ENCODE peak calls at places on chromosomes 7 and 10, in ten cellular contexts. One of them, this sample, is unnamed.

GRCh38 chr10:92880233-92880861 is 32.0 kb downstream of the EXOC6 start:
- DNase-seq in RWPE2: no peak
- DNase-seq in breast epithelium: no peak
- DNase-seq in HCT116: peak; percentile 37
- DNase-seq in heart right ventricle: no peak
- DNase-seq in thyroid gland: no peak
- DNase-seq in A549: peak; percentile 66
- DNase-seq in transverse colon: no peak
- DNase-seq in mammary epithelial cell: peak; percentile 17
- DNase-seq in stomach: no peak
- DNase-seq in this sample: no peak

GRCh38 chr10:124225468-124226270 is 132.3 kb upstream of the CHST15 start:
- DNase-seq in RWPE2: no peak
- DNase-seq in breast epithelium: no peak
- DNase-seq in HCT116: no peak
- DNase-seq in heart right ventricle: no peak
- DNase-seq in thyroid gland: no peak
- DNase-seq in A549: no peak
- DNase-seq in transverse colon: no peak
- DNase-seq in mammary epithelial cell: no peak
- DNase-seq in stomach: peak; percentile 24
- DNase-seq in this sample: no peak

GRCh38 chr10:113859261-113859660 is 4.8 kb downstream of the NHLRC2 start:
- DNase-seq in RWPE2: no peak
- DNase-seq in breast epithelium: no peak
- DNase-seq in HCT116: no peak
- DNase-seq in heart right ventricle: no peak
- DNase-seq in thyroid gland: no peak
- DNase-seq in A549: no peak
- DNase-seq in transverse colon: no peak
- DNase-seq in mammary epithelial cell: no peak
- DNase-seq in stomach: no peak
- DNase-seq in this sample: no peak

GRCh38 chr7:5421626-5422323 is 1.9 kb downstream of the TNRC18 start:
- DNase-seq in RWPE2: no peak
- DNase-seq in breast epithelium: no peak
- DNase-seq in HCT116: no peak
- DNase-seq in heart right ventricle: peak; percentile 45
- DNase-seq in thyroid gland: peak; percentile 84
- DNase-seq in A549: peak; percentile 72
- DNase-seq in transverse colon: peak; percentile 64
- DNase-seq in mammary epithelial cell: peak; percentile 49
- DNase-seq in stomach: peak; percentile 69
- DNase-seq in this sample: peak; percentile 65

GRCh38 chr7:92177362-92177761 is 1.6 kb downstream of the LRRD1 start:
- DNase-seq in RWPE2: no peak
- DNase-seq in breast epithelium: no peak
- DNase-seq in HCT116: no peak
- DNase-seq in heart right ventricle: no peak
- DNase-seq in thyroid gland: no peak
- DNase-seq in A549: peak; percentile 8
- DNase-seq in transverse colon: no peak
- DNase-seq in mammary epithelial cell: peak; percentile 9
- DNase-seq in stomach: no peak
- DNase-seq in this sample: no peak

GRCh38 chr7:6558837-6559236 is 7.6 kb upstream of the GRID2IP start:
- DNase-seq in RWPE2: no peak
- DNase-seq in breast epithelium: no peak
- DNase-seq in HCT116: peak; percentile 56
- DNase-seq in heart right ventricle: no peak
- DNase-seq in thyroid gland: peak; percentile 7
- DNase-seq in A549: peak; percentile 78
- DNase-seq in transverse colon: peak; percentile 29
- DNase-seq in mammary epithelial cell: peak; percentile 22
- DNase-seq in stomach: no peak
- DNase-seq in this sample: no peak

GRCh38 chr10:29120216-29120615 is 168.7 kb upstream of the LYZL1 start:
- DNase-seq in RWPE2: no peak
- DNase-seq in breast epithelium: no peak
- DNase-seq in HCT116: no peak
- DNase-seq in heart right ventricle: no peak
- DNase-seq in thyroid gland: no peak
- DNase-seq in A549: peak; percentile 77
- DNase-seq in transverse colon: no peak
- DNase-seq in mammary epithelial cell: peak; percentile 84
- DNase-seq in stomach: no peak
- DNase-seq in this sample: no peak

GRCh38 chr7:71377062-71377461 is 245.1 kb downstream of the GALNT17 start:
- DNase-seq in RWPE2: no peak
- DNase-seq in breast epithelium: no peak
- DNase-seq in HCT116: no peak
- DNase-seq in heart right ventricle: no peak
- DNase-seq in thyroid gland: no peak
- DNase-seq in A549: no peak
- DNase-seq in transverse colon: no peak
- DNase-seq in mammary epithelial cell: no peak
- DNase-seq in stomach: no peak
- DNase-seq in this sample: no peak

GRCh38 chr7:30502470-30503251 is 2.0 kb downstream of the GGCT start:
- DNase-seq in RWPE2: no peak
- DNase-seq in breast epithelium: no peak
- DNase-seq in HCT116: no peak
- DNase-seq in heart right ventricle: no peak
- DNase-seq in thyroid gland: no peak
- DNase-seq in A549: no peak
- DNase-seq in transverse colon: no peak
- DNase-seq in mammary epithelial cell: peak; percentile 21
- DNase-seq in stomach: no peak
- DNase-seq in this sample: no peak

GRCh38 chr7:3931843-3932242 is 630.8 kb downstream of the SDK1 start:
- DNase-seq in RWPE2: no peak
- DNase-seq in breast epithelium: no peak
- DNase-seq in HCT116: no peak
- DNase-seq in heart right ventricle: no peak
- DNase-seq in thyroid gland: no peak
- DNase-seq in A549: no peak
- DNase-seq in transverse colon: no peak
- DNase-seq in mammary epithelial cell: no peak
- DNase-seq in stomach: no peak
- DNase-seq in this sample: no peak

GRCh38 chr7:100544949-100545635 is 6.1 kb downstream of the AGFG2 start:
- DNase-seq in RWPE2: no peak
- DNase-seq in breast epithelium: no peak
- DNase-seq in HCT116: no peak
- DNase-seq in heart right ventricle: no peak
- DNase-seq in thyroid gland: peak; percentile 32
- DNase-seq in A549: no peak
- DNase-seq in transverse colon: no peak
- DNase-seq in mammary epithelial cell: peak; percentile 26
- DNase-seq in stomach: peak; percentile 35
- DNase-seq in this sample: no peak

GRCh38 chr10:28842321-28842720 is 165.0 kb downstream of the BAMBI start:
- DNase-seq in RWPE2: no peak
- DNase-seq in breast epithelium: no peak
- DNase-seq in HCT116: no peak
- DNase-seq in heart right ventricle: no peak
- DNase-seq in thyroid gland: no peak
- DNase-seq in A549: peak; percentile 28
- DNase-seq in transverse colon: no peak
- DNase-seq in mammary epithelial cell: no peak
- DNase-seq in stomach: no peak
- DNase-seq in this sample: no peak

GRCh38 chr7:122082670-122083069 is 61.4 kb downstream of the AASS start:
- DNase-seq in RWPE2: no peak
- DNase-seq in breast epithelium: no peak
- DNase-seq in HCT116: no peak
- DNase-seq in heart right ventricle: no peak
- DNase-seq in thyroid gland: no peak
- DNase-seq in A549: no peak
- DNase-seq in transverse colon: no peak
- DNase-seq in mammary epithelial cell: no peak
- DNase-seq in stomach: no peak
- DNase-seq in this sample: no peak

GRCh38 chr7:726854-727103 is 280 bp downstream of the DNAAF5 start:
- DNase-seq in RWPE2: no peak
- DNase-seq in breast epithelium: peak; percentile 33
- DNase-seq in HCT116: no peak
- DNase-seq in heart right ventricle: no peak
- DNase-seq in thyroid gland: peak; percentile 18
- DNase-seq in A549: no peak
- DNase-seq in transverse colon: no peak
- DNase-seq in mammary epithelial cell: no peak
- DNase-seq in stomach: no peak
- DNase-seq in this sample: no peak
- H3K4me1 ChIP-seq in RWPE2: peaks cover 9% of the 10 kb centered on the region
- H3K4me1 ChIP-seq in breast epithelium: peaks cover 8% of the 10 kb centered on the region
- H3K4me1 ChIP-seq in HCT116: peaks cover 11% of the 10 kb centered on the region
- H3K4me1 ChIP-seq in heart right ventricle: peaks cover 39% of the 10 kb centered on the region
- H3K4me1 ChIP-seq in thyroid gland: peaks cover 14% of the 10 kb centered on the region
- H3K4me1 ChIP-seq in A549: peaks cover 9% of the 10 kb centered on the region
- H3K4me1 ChIP-seq in transverse colon: peaks cover 35% of the 10 kb centered on the region
- H3K4me1 ChIP-seq in mammary epithelial cell: peaks cover 24% of the 10 kb centered on the region
- H3K4me1 ChIP-seq in stomach: peaks cover 15% of the 10 kb centered on the region
- H3K4me1 ChIP-seq in this sample: peaks cover 17% of the 10 kb centered on the region

GRCh38 chr10:129020621-129021020 is 446.4 kb upstream of the MGMT start:
- DNase-seq in RWPE2: no peak
- DNase-seq in breast epithelium: no peak
- DNase-seq in HCT116: no peak
- DNase-seq in heart right ventricle: no peak
- DNase-seq in thyroid gland: no peak
- DNase-seq in A549: no peak
- DNase-seq in transverse colon: no peak
- DNase-seq in mammary epithelial cell: no peak
- DNase-seq in stomach: no peak
- DNase-seq in this sample: no peak

GRCh38 chr10:129025774-129026173 is 441.3 kb upstream of the MGMT start:
- DNase-seq in RWPE2: no peak
- DNase-seq in breast epithelium: no peak
- DNase-seq in HCT116: no peak
- DNase-seq in heart right ventricle: no peak
- DNase-seq in thyroid gland: no peak
- DNase-seq in A549: no peak
- DNase-seq in transverse colon: no peak
- DNase-seq in mammary epithelial cell: no peak
- DNase-seq in stomach: no peak
- DNase-seq in this sample: no peak

GRCh38 chr10:129023057-129023456 is 444.0 kb upstream of the MGMT start:
- DNase-seq in RWPE2: no peak
- DNase-seq in breast epithelium: no peak
- DNase-seq in HCT116: no peak
- DNase-seq in heart right ventricle: peak; percentile 63
- DNase-seq in thyroid gland: no peak
- DNase-seq in A549: no peak
- DNase-seq in transverse colon: no peak
- DNase-seq in mammary epithelial cell: no peak
- DNase-seq in stomach: no peak
- DNase-seq in this sample: no peak

GRCh38 chr10:129021597-129022304 is 445.3 kb upstream of the MGMT start:
- DNase-seq in RWPE2: no peak
- DNase-seq in breast epithelium: no peak
- DNase-seq in HCT116: no peak
- DNase-seq in heart right ventricle: peak; percentile 41
- DNase-seq in thyroid gland: peak; percentile 25
- DNase-seq in A549: no peak
- DNase-seq in transverse colon: no peak
- DNase-seq in mammary epithelial cell: no peak
- DNase-seq in stomach: no peak
- DNase-seq in this sample: no peak
- TF ChIP-seq CTCF in RWPE2: no peak
- TF ChIP-seq CTCF in breast epithelium: no peak
- TF ChIP-seq CTCF in HCT116: no peak
- TF ChIP-seq CTCF in heart right ventricle: no peak
- TF ChIP-seq CTCF in thyroid gland: no peak
- TF ChIP-seq CTCF in A549: no peak
- TF ChIP-seq CTCF in transverse colon: no peak
- TF ChIP-seq CTCF in mammary epithelial cell: no peak
- TF ChIP-seq CTCF in stomach: no peak
- TF ChIP-seq CTCF in this sample: no peak

GRCh38 chr10:7592627-7593026 is 74.1 kb downstream of the ITIH5 start:
- DNase-seq in RWPE2: no peak
- DNase-seq in breast epithelium: no peak
- DNase-seq in HCT116: no peak
- DNase-seq in heart right ventricle: no peak
- DNase-seq in thyroid gland: no peak
- DNase-seq in A549: no peak
- DNase-seq in transverse colon: no peak
- DNase-seq in mammary epithelial cell: no peak
- DNase-seq in stomach: no peak
- DNase-seq in this sample: peak; percentile 57
- H3K4me1 ChIP-seq in RWPE2: no peaks in the 10 kb centered on the region
- H3K4me1 ChIP-seq in breast epithelium: no peaks in the 10 kb centered on the region
- H3K4me1 ChIP-seq in HCT116: no peaks in the 10 kb centered on the region
- H3K4me1 ChIP-seq in heart right ventricle: peaks cover 9% of the 10 kb centered on the region
- H3K4me1 ChIP-seq in thyroid gland: no peaks in the 10 kb centered on the region
- H3K4me1 ChIP-seq in A549: no peaks in the 10 kb centered on the region
- H3K4me1 ChIP-seq in transverse colon: no peaks in the 10 kb centered on the region
- H3K4me1 ChIP-seq in mammary epithelial cell: no peaks in the 10 kb centered on the region
- H3K4me1 ChIP-seq in stomach: no peaks in the 10 kb centered on the region
- H3K4me1 ChIP-seq in this sample: no peaks in the 10 kb centered on the region

GRCh38 chr7:149547126-149547525 is 49.5 kb upstream of the ZNF746 start:
- DNase-seq in RWPE2: no peak
- DNase-seq in breast epithelium: no peak
- DNase-seq in HCT116: no peak
- DNase-seq in heart right ventricle: no peak
- DNase-seq in thyroid gland: no peak
- DNase-seq in A549: no peak
- DNase-seq in transverse colon: no peak
- DNase-seq in mammary epithelial cell: no peak
- DNase-seq in stomach: no peak
- DNase-seq in this sample: no peak
- TF ChIP-seq CTCF in RWPE2: no peak
- TF ChIP-seq CTCF in breast epithelium: no peak
- TF ChIP-seq CTCF in HCT116: no peak
- TF ChIP-seq CTCF in heart right ventricle: no peak
- TF ChIP-seq CTCF in thyroid gland: no peak
- TF ChIP-seq CTCF in A549: no peak
- TF ChIP-seq CTCF in transverse colon: no peak
- TF ChIP-seq CTCF in mammary epithelial cell: no peak
- TF ChIP-seq CTCF in stomach: no peak
- TF ChIP-seq CTCF in this sample: no peak

This sample was measured in left lung.